ENCODE peak calls at places on chromosomes 6 and 20, in five cellular contexts. One of them, this sample, is unnamed.

GRCh38 chr6:2944405-2945068 is 26.8 kb downstream of the SERPINB6 start:
- DNase-seq in sigmoid colon: no peak
- DNase-seq in esophagus squamous epithelium: no peak
- DNase-seq in mesothelial cell of epicardium: no peak
- DNase-seq in HL-60: no peak
- DNase-seq in this sample: no peak

GRCh38 chr6:33856655-33857054 is 52.9 kb upstream of the MLN start:
- DNase-seq in mesothelial cell of epicardium: no peak
- DNase-seq in esophagus squamous epithelium: no peak
- DNase-seq in sigmoid colon: no peak
- DNase-seq in HL-60: peak; percentile 35
- DNase-seq in this sample: peak; percentile 74

GRCh38 chr6:82086944-82087343 is 160.6 kb downstream of the IBTK start:
- DNase-seq in HL-60: no peak
- DNase-seq in esophagus squamous epithelium: no peak
- DNase-seq in mesothelial cell of epicardium: no peak
- DNase-seq in sigmoid colon: no peak
- DNase-seq in this sample: no peak

GRCh38 chr6:120405947-120406346 is 928.3 kb downstream of the TBC1D32 start:
- DNase-seq in esophagus squamous epithelium: no peak
- DNase-seq in HL-60: no peak
- DNase-seq in mesothelial cell of epicardium: no peak
- DNase-seq in sigmoid colon: no peak
- DNase-seq in this sample: no peak

GRCh38 chr20:62840244-62841197 is 21.1 kb downstream of the TCFL5 start:
- DNase-seq in HL-60: no peak
- DNase-seq in mesothelial cell of epicardium: no peak
- DNase-seq in esophagus squamous epithelium: no peak
- DNase-seq in sigmoid colon: no peak
- DNase-seq in this sample: no peak

GRCh38 chr20:62267543-62267942 is 29.2 kb downstream of the OSBPL2 start:
- DNase-seq in mesothelial cell of epicardium: no peak
- DNase-seq in esophagus squamous epithelium: no peak
- DNase-seq in HL-60: no peak
- DNase-seq in sigmoid colon: no peak
- DNase-seq in this sample: no peak

GRCh38 chr20:47557218-47557617 is 55.5 kb downstream of the NCOA3 start:
- DNase-seq in mesothelial cell of epicardium: no peak
- DNase-seq in esophagus squamous epithelium: no peak
- DNase-seq in HL-60: no peak
- DNase-seq in sigmoid colon: no peak
- DNase-seq in this sample: no peak

GRCh38 chr6:40912158-40912946 is 126.7 kb downstream of the UNC5CL start:
- DNase-seq in mesothelial cell of epicardium: no peak
- DNase-seq in sigmoid colon: no peak
- DNase-seq in esophagus squamous epithelium: no peak
- DNase-seq in HL-60: peak; percentile 27
- DNase-seq in this sample: no peak

GRCh38 chr6:7998103-7998725 is 66.0 kb downstream of the BLOC1S5 start:
- DNase-seq in sigmoid colon: no peak
- DNase-seq in esophagus squamous epithelium: no peak
- DNase-seq in HL-60: no peak
- DNase-seq in mesothelial cell of epicardium: no peak
- DNase-seq in this sample: no peak

GRCh38 chr6:155645328-155645727 is 189.7 kb upstream of the NOX3 start:
- DNase-seq in sigmoid colon: no peak
- DNase-seq in esophagus squamous epithelium: no peak
- DNase-seq in HL-60: no peak
- DNase-seq in mesothelial cell of epicardium: no peak
- DNase-seq in this sample: no peak

GRCh38 chr6:10951675-10952282 is 64.9 kb downstream of the SYCP2L start:
- DNase-seq in esophagus squamous epithelium: no peak
- DNase-seq in mesothelial cell of epicardium: no peak
- DNase-seq in HL-60: no peak
- DNase-seq in sigmoid colon: no peak
- DNase-seq in this sample: no peak

GRCh38 chr20:44650777-44651493 is 564 bp downstream of the ADA start:
- DNase-seq in sigmoid colon: no peak
- DNase-seq in HL-60: no peak
- DNase-seq in esophagus squamous epithelium: no peak
- DNase-seq in mesothelial cell of epicardium: no peak
- DNase-seq in this sample: peak; percentile 57

GRCh38 chr20:63737940-63738686 is 1.5 kb upstream of the SLC2A4RG start:
- DNase-seq in sigmoid colon: peak; percentile 75
- DNase-seq in esophagus squamous epithelium: no peak
- DNase-seq in HL-60: no peak
- DNase-seq in mesothelial cell of epicardium: no peak
- DNase-seq in this sample: peak; percentile 38

GRCh38 chr6:56911847-56912246 is 43.1 kb upstream of the BEND6 start:
- DNase-seq in sigmoid colon: no peak
- DNase-seq in HL-60: no peak
- DNase-seq in mesothelial cell of epicardium: no peak
- DNase-seq in esophagus squamous epithelium: no peak
- DNase-seq in this sample: no peak

GRCh38 chr20:44131704-44132103 is 55.3 kb downstream of the JPH2 start:
- DNase-seq in esophagus squamous epithelium: no peak
- DNase-seq in mesothelial cell of epicardium: no peak
- DNase-seq in HL-60: no peak
- DNase-seq in sigmoid colon: peak; percentile 8
- DNase-seq in this sample: no peak

GRCh38 chr20:60242836-60243520 is 284.8 kb downstream of the CDH26 start:
- DNase-seq in sigmoid colon: peak; percentile 19
- DNase-seq in mesothelial cell of epicardium: no peak
- DNase-seq in HL-60: no peak
- DNase-seq in esophagus squamous epithelium: no peak
- DNase-seq in this sample: no peak

GRCh38 chr6:27742833-27743573 is 169.2 kb downstream of the OR2B2 start:
- DNase-seq in HL-60: no peak
- DNase-seq in mesothelial cell of epicardium: no peak
- DNase-seq in sigmoid colon: no peak
- DNase-seq in esophagus squamous epithelium: no peak
- DNase-seq in this sample: no peak

GRCh38 chr20:2089447-2089846 is 12.2 kb upstream of the STK35 start:
- DNase-seq in sigmoid colon: no peak
- DNase-seq in HL-60: no peak
- DNase-seq in esophagus squamous epithelium: no peak
- DNase-seq in mesothelial cell of epicardium: no peak
- DNase-seq in this sample: no peak

GRCh38 chr20:39676857-39677351 is 714.8 kb downstream of the DHX35 start:
- DNase-seq in HL-60: no peak
- DNase-seq in sigmoid colon: no peak
- DNase-seq in mesothelial cell of epicardium: no peak
- DNase-seq in esophagus squamous epithelium: no peak
- DNase-seq in this sample: no peak
- TF ChIP-seq CTCF in HL-60: no peak
- TF ChIP-seq CTCF in sigmoid colon: no peak
- TF ChIP-seq CTCF in mesothelial cell of epicardium: no peak
- TF ChIP-seq CTCF in esophagus squamous epithelium: no peak
- TF ChIP-seq CTCF in this sample: no peak

GRCh38 chr20:48827880-48828733 is at the start of gene PREX1:
- DNase-seq in HL-60: peak; percentile 88
- DNase-seq in esophagus squamous epithelium: no peak
- DNase-seq in sigmoid colon: peak; percentile 81
- DNase-seq in mesothelial cell of epicardium: peak; percentile 66
- DNase-seq in this sample: peak; percentile 83
- TF ChIP-seq CTCF in HL-60: no peak
- TF ChIP-seq CTCF in esophagus squamous epithelium: peak; percentile 14
- TF ChIP-seq CTCF in sigmoid colon: no peak
- TF ChIP-seq CTCF in mesothelial cell of epicardium: no peak
- TF ChIP-seq CTCF in this sample: no peak

GRCh38 chr20:31934491-31934890 is 17.4 kb downstream of the PDRG1 start:
- DNase-seq in sigmoid colon: no peak
- DNase-seq in mesothelial cell of epicardium: no peak
- DNase-seq in HL-60: no peak
- DNase-seq in esophagus squamous epithelium: no peak
- DNase-seq in this sample: no peak

GRCh38 chr20:31937820-31938219 is 14.0 kb downstream of the PDRG1 start:
- DNase-seq in HL-60: no peak
- DNase-seq in sigmoid colon: no peak
- DNase-seq in mesothelial cell of epicardium: no peak
- DNase-seq in esophagus squamous epithelium: no peak
- DNase-seq in this sample: no peak

GRCh38 chr20:31936430-31936829 is 15.4 kb downstream of the PDRG1 start:
- DNase-seq in mesothelial cell of epicardium: no peak
- DNase-seq in sigmoid colon: no peak
- DNase-seq in HL-60: no peak
- DNase-seq in esophagus squamous epithelium: no peak
- DNase-seq in this sample: no peak

GRCh38 chr20:31933698-31934097 is 18.1 kb downstream of the PDRG1 start:
- DNase-seq in mesothelial cell of epicardium: no peak
- DNase-seq in esophagus squamous epithelium: no peak
- DNase-seq in sigmoid colon: no peak
- DNase-seq in HL-60: no peak
- DNase-seq in this sample: no peak

GRCh38 chr20:31934968-31935764 is 16.7 kb downstream of the PDRG1 start:
- DNase-seq in esophagus squamous epithelium: no peak
- DNase-seq in sigmoid colon: no peak
- DNase-seq in mesothelial cell of epicardium: no peak
- DNase-seq in HL-60: no peak
- DNase-seq in this sample: no peak
- TF ChIP-seq CTCF in esophagus squamous epithelium: no peak
- TF ChIP-seq CTCF in sigmoid colon: no peak
- TF ChIP-seq CTCF in mesothelial cell of epicardium: no peak
- TF ChIP-seq CTCF in HL-60: no peak
- TF ChIP-seq CTCF in this sample: no peak

DNA sequence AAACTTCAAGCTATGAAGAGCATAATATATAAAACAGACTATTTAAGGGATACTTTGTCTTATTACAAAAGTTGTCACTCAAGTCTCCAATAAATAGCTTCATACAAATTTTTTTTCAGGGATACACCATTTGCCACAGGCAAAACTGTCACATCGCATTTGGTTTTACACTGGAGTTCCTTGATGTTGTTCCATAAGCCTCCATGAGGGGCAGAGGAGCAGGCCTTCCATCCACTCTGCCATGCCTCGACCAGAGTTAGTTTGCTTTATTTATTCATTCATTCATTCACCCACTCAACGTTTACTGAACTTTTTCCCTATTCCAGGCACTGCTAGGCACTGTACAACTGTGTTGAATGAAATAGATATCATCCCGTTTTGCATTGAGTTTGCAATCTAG is 246.6 kb downstream of the PHF3 start:
- DNase-seq in mesothelial cell of epicardium: no peak
- DNase-seq in HL-60: no peak
- DNase-seq in sigmoid colon: no peak
- DNase-seq in esophagus squamous epithelium: no peak
- DNase-seq in this sample: no peak
- TF ChIP-seq CTCF in mesothelial cell of epicardium: peak; percentile 38
- TF ChIP-seq CTCF in HL-60: no peak
- TF ChIP-seq CTCF in sigmoid colon: no peak
- TF ChIP-seq CTCF in esophagus squamous epithelium: no peak
- TF ChIP-seq CTCF in this sample: no peak

GRCh38 chr6:69735029-69735428 is 61.8 kb downstream of the LMBRD1 start:
- DNase-seq in HL-60: no peak
- DNase-seq in esophagus squamous epithelium: no peak
- DNase-seq in mesothelial cell of epicardium: no peak
- DNase-seq in sigmoid colon: no peak
- DNase-seq in this sample: no peak

GRCh38 chr6:69732045-69732444 is 64.8 kb downstream of the LMBRD1 start:
- DNase-seq in sigmoid colon: no peak
- DNase-seq in esophagus squamous epithelium: no peak
- DNase-seq in HL-60: no peak
- DNase-seq in mesothelial cell of epicardium: no peak
- DNase-seq in this sample: no peak

GRCh38 chr6:69732640-69733039 is 64.2 kb downstream of the LMBRD1 start:
- DNase-seq in sigmoid colon: no peak
- DNase-seq in esophagus squamous epithelium: no peak
- DNase-seq in HL-60: no peak
- DNase-seq in mesothelial cell of epicardium: no peak
- DNase-seq in this sample: no peak

DNA sequence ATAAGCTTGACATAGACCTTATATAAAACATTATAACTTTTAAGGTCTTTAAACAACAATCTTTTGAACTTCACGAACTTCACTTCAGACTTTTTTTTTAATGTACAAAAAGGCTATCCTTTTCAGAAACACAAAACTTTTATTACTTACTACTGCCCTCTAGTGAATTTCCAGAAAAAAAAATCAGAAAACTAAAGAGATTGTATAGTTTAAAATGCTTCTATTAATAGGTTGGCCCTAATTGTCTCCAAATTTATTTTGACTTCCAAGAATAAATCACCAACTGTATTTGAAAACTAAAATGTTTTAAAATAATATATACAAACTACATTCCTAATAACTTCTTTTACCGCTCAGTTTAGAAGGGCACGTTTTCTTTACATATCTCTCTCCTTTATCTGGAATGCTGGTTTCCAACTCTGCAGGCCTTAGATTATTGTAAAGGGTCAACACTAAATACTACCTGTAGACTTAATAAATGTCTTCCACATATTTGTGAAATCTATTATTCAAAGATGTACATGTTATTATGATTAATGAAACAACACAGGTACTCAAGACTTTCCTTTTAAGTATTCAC is 66.8 kb downstream of the LMBRD1 start:
- DNase-seq in esophagus squamous epithelium: no peak
- DNase-seq in HL-60: no peak
- DNase-seq in mesothelial cell of epicardium: no peak
- DNase-seq in sigmoid colon: no peak
- DNase-seq in this sample: no peak
- TF ChIP-seq CTCF in esophagus squamous epithelium: no peak
- TF ChIP-seq CTCF in HL-60: no peak
- TF ChIP-seq CTCF in mesothelial cell of epicardium: peak; percentile 52
- TF ChIP-seq CTCF in sigmoid colon: no peak
- TF ChIP-seq CTCF in this sample: peak; percentile 58

This sample was measured in CD8-positive, alpha-beta T cell.